ENCODE peak calls at places on chromosomes 16 and 17, in four cellular contexts. Q is upper lobe of right lung, K is cardiac muscle cell, H is progenitor cell of endocrine pancreas. M is an unnamed sample.

GRCh38 chr16:67931712-67932461 is at the start of gene CTRL:
- DNase-seq in Q (no peak), K (no peak), H (no peak), M (no peak)

GRCh38 chr17:74960739-74961342 is 11.7 kb downstream of the HID1 start:
- DNase-seq in Q (peak; percentile 89), K (peak; percentile 73), H (peak; percentile 41), M (peak; percentile 61)

GRCh38 chr17:67223924-67224323 is 21.1 kb downstream of the HELZ start:
- DNase-seq in Q (no peak), K (no peak), H (no peak), M (no peak)

GRCh38 chr16:9042943-9043680 is 48.3 kb upstream of the HAPSTR1 start:
- DNase-seq in Q (no peak), K (no peak), H (no peak), M (no peak)

GRCh38 chr16:3174618-3175148 is 13.3 kb upstream of the OR1F1 start:
- DNase-seq in Q (no peak), K (no peak), H (no peak), M (no peak)

GRCh38 chr16:66917741-66918140 is 944 bp downstream of the CDH16 start:
- DNase-seq in Q (no peak), K (no peak), H (no peak), M (no peak)

GRCh38 chr16:57017251-57017650 is 27.9 kb downstream of the NLRC5 start:
- DNase-seq in Q (no peak), K (no peak), H (no peak), M (no peak)

GRCh38 chr16:28569011-28569410 is 15.3 kb downstream of the SGF29 start:
- DNase-seq in Q (no peak), K (no peak), H (no peak), M (no peak)

GRCh38 chr16:19716183-19716582 is 1.8 kb downstream of the KNOP1 start:
- DNase-seq in Q (no peak), K (no peak), H (no peak), M (no peak)

GRCh38 chr16:87318158-87318644 is 1.0 kb upstream of the C16orf95 start:
- DNase-seq in Q (no peak), K (no peak), H (no peak), M (no peak)

GRCh38 chr17:28551421-28552186 is 820 bp downstream of the UNC119 start:
- DNase-seq in Q (no peak), K (peak; percentile 49), H (no peak), M (no peak)

GRCh38 chr16:74896389-74897370 is 88.2 kb downstream of the WDR59 start:
- DNase-seq in Q (no peak), K (no peak), H (no peak), M (no peak)

GRCh38 chr17:61837175-61838051 is 25.9 kb downstream of the BRIP1 start:
- DNase-seq in Q (no peak), K (peak; percentile 86), H (peak; percentile 15), M (peak; percentile 46)

GRCh38 chr17:12730931-12731521 is 58.3 kb upstream of the ARHGAP44 start:
- DNase-seq in Q (peak; percentile 69), K (peak; percentile 95), H (peak; percentile 60), M (no peak)

GRCh38 chr16:64532117-64532516 is 589.7 kb downstream of the CDH11 start:
- DNase-seq in Q (no peak), K (no peak), H (no peak), M (no peak)

GRCh38 chr17:78027121-78027520 is 68.6 kb downstream of the TNRC6C start:
- DNase-seq in Q (no peak), K (no peak), H (no peak), M (no peak)

GRCh38 chr17:12859520-12859919 is 70.2 kb downstream of the ARHGAP44 start:
- DNase-seq in Q (no peak), K (no peak), H (no peak), M (no peak)

GRCh38 chr16:23160574-23160973 is 11.3 kb upstream of the USP31 start:
- DNase-seq in Q (no peak), K (no peak), H (no peak), M (no peak)
- TF ChIP-seq CTCF in Q (no peak), K (no peak), H (no peak), M (no peak)

GRCh38 chr16:89489731-89490385 is 503 bp downstream of the ANKRD11 start:
- DNase-seq in Q (peak; percentile 73), K (no peak), H (peak; percentile 20), M (peak; percentile 20)

GRCh38 chr16:89490386-89491237 is at the start of gene ANKRD11:
- DNase-seq in Q (peak; percentile 99), K (peak; percentile 100), H (peak; percentile 97), M (peak; percentile 95)

GRCh38 chr16:89491238-89491869 is 993 bp upstream of the ANKRD11 start:
- DNase-seq in Q (no peak), K (no peak), H (no peak), M (no peak)

GRCh38 chr16:89491974-89492687 is 1.8 kb upstream of the ANKRD11 start:
- DNase-seq in Q (no peak), K (no peak), H (no peak), M (no peak)

GRCh38 chr16:89489040-89489721 is 1.2 kb downstream of the ANKRD11 start:
- DNase-seq in Q (peak; percentile 91), K (peak; percentile 74), H (peak; percentile 58), M (peak; percentile 68)
- TF ChIP-seq CTCF in Q (peak; percentile 49), K (no peak), H (peak; percentile 42), M (no peak)

GRCh38 chr17:2015314-2015713 is 9.8 kb downstream of the RTN4RL1 start:
- DNase-seq in Q (no peak), K (no peak), H (no peak), M (no peak)
- TF ChIP-seq CTCF in Q (no peak), K (no peak), H (no peak), M (no peak)

GRCh38 chr16:20740901-20741491 is 622 bp downstream of the THUMPD1 start:
- DNase-seq in Q (peak; percentile 95), K (peak; percentile 87), H (peak; percentile 59), M (peak; percentile 81)

GRCh38 chr16:20744922-20745440 is 3.4 kb upstream of the THUMPD1 start:
- DNase-seq in Q (no peak), K (no peak), H (no peak), M (no peak)

GRCh38 chr16:20740007-20740883 is 1.4 kb downstream of the THUMPD1 start:
- DNase-seq in Q (no peak), K (no peak), H (no peak), M (peak; percentile 9)

GRCh38 chr16:20743591-20743990 is 2.0 kb upstream of the THUMPD1 start:
- DNase-seq in Q (no peak), K (no peak), H (no peak), M (no peak)

GRCh38 chr16:20741555-20742285 is at the start of gene THUMPD1:
- DNase-seq in Q (peak; percentile 99), K (peak; percentile 95), H (peak; percentile 89), M (peak; percentile 92)
- TF ChIP-seq CTCF in Q (peak; percentile 15), K (no peak), H (peak; percentile 14), M (no peak)

GRCh38 chr17:41777579-41778188 is 8.8 kb downstream of the JUP start:
- DNase-seq in Q (peak; percentile 74), K (no peak), H (no peak), M (no peak)

GRCh38 chr17:41775394-41776226 is 10.9 kb downstream of the JUP start:
- DNase-seq in Q (no peak), K (no peak), H (no peak), M (no peak)

GRCh38 chr17:41779954-41780353 is 6.6 kb downstream of the JUP start:
- DNase-seq in Q (no peak), K (no peak), H (no peak), M (no peak)

GRCh38 chr17:41773731-41774193 is 12.7 kb downstream of the JUP start:
- DNase-seq in Q (no peak), K (peak; percentile 20), H (no peak), M (no peak)

GRCh38 chr17:41777157-41777578 is 9.3 kb downstream of the JUP start:
- DNase-seq in Q (no peak), K (peak; percentile 25), H (no peak), M (no peak)
- TF ChIP-seq CTCF in Q (no peak), K (peak; percentile 35), H (no peak), M (no peak)

GRCh38 chr17:47373002-47373401 is 49.2 kb downstream of the EFCAB13 start:
- DNase-seq in Q (no peak), K (no peak), H (no peak), M (no peak)
- TF ChIP-seq CTCF in Q (no peak), K (no peak), H (no peak), M (no peak)